ENCODE peak calls at places on chromosomes 4 and X, in nine cellular contexts. Z, C, E, I, A, X, F, N and O are unnamed samples.
A peak's percentile ranks its signal among the peaks of the same experiment; 100 is the strongest.

GRCh38 chr4:155433636-155434360 is 57.0 kb upstream of the MAP9 start:
- DNase-seq in Z (peak; percentile 53), C (peak; percentile 15), E (no peak), I (no peak), A (no peak), X (no peak), F (no peak), N (no peak), O (no peak)

GRCh38 chrX:45353462-45353861 is 152.8 kb upstream of the DIPK2B start:
- DNase-seq in Z (peak; percentile 36), C (no peak), E (no peak), I (no peak), A (no peak), X (no peak), F (no peak), N (no peak), O (no peak)

GRCh38 chr4:24805036-24805435 is 9.7 kb downstream of the SOD3 start:
- DNase-seq in Z (no peak), C (no peak), E (no peak), I (peak; percentile 31), A (no peak), X (no peak), F (no peak), N (no peak), O (no peak)

GRCh38 chrX:132023896-132024386 is 839 bp downstream of the STK26 start:
- DNase-seq in Z (no peak), C (peak; percentile 0), E (no peak), I (no peak), A (peak; percentile 1), X (peak; percentile 31), F (peak; percentile 29), N (no peak), O (peak; percentile 43)

GRCh38 chr4:189032939-189033338 is 893.7 kb downstream of the TRIML1 start:
- DNase-seq in Z (no peak), C (no peak), E (no peak), I (no peak), A (no peak), X (no peak), F (no peak), N (no peak), O (no peak)

GRCh38 chr4:75512336-75513211 is 1.6 kb downstream of the RCHY1 start:
- DNase-seq in Z (peak; percentile 63), C (peak; percentile 5), E (peak; percentile 35), I (no peak), A (no peak), X (no peak), F (no peak), N (no peak), O (no peak)

GRCh38 chrX:136192839-136193414 is 45.6 kb downstream of the FHL1 start:
- DNase-seq in Z (peak; percentile 82), C (peak; percentile 22), E (no peak), I (no peak), A (no peak), X (no peak), F (no peak), N (no peak), O (no peak)

GRCh38 chr4:171588146-171588545 is 225.1 kb upstream of the GALNTL6 start:
- DNase-seq in Z (no peak), C (no peak), E (no peak), I (no peak), A (no peak), X (no peak), F (no peak), N (no peak), O (no peak)

GRCh38 chrX:15451913-15452312 is 41.2 kb downstream of the PIR start:
- DNase-seq in Z (peak; percentile 27), C (no peak), E (no peak), I (no peak), A (no peak), X (no peak), F (no peak), N (no peak), O (no peak)

GRCh38 chr4:120733054-120733453 is 189.5 kb downstream of the PRDM5 start:
- DNase-seq in Z (no peak), C (no peak), E (no peak), I (no peak), A (no peak), X (no peak), F (no peak), N (no peak), O (no peak)

GRCh38 chr4:159515314-159516025 is 412.6 kb downstream of the RAPGEF2 start:
- DNase-seq in Z (no peak), C (no peak), E (no peak), I (no peak), A (no peak), X (no peak), F (no peak), N (no peak), O (no peak)

GRCh38 chr4:145299380-145300076 is 119.1 kb upstream of the OTUD4 start:
- DNase-seq in Z (peak; percentile 91), C (peak; percentile 71), E (peak; percentile 20), I (no peak), A (peak; percentile 29), X (no peak), F (no peak), N (no peak), O (peak; percentile 6)

GRCh38 chrX:71671043-71671829 is 3.9 kb downstream of the LOC101059915 start:
- DNase-seq in Z (no peak), C (no peak), E (no peak), I (no peak), A (no peak), X (no peak), F (no peak), N (no peak), O (no peak)

GRCh38 chr4:148435654-148436406 is 6.4 kb downstream of the NR3C2 start:
- DNase-seq in Z (no peak), C (no peak), E (no peak), I (no peak), A (no peak), X (no peak), F (no peak), N (no peak), O (no peak)

GRCh38 chr4:6916587-6917444 is 7.2 kb downstream of the TBC1D14 start:
- DNase-seq in Z (peak; percentile 13), C (no peak), E (no peak), I (no peak), A (peak; percentile 37), X (peak; percentile 7), F (peak; percentile 57), N (no peak), O (no peak)

GRCh38 chrX:41481264-41482109 is 34.3 kb downstream of the NYX start:
- DNase-seq in Z (no peak), C (peak; percentile 26), E (no peak), I (no peak), A (no peak), X (peak; percentile 31), F (no peak), N (no peak), O (no peak)

GRCh38 chr4:48813984-48814383 is 16.9 kb upstream of the OCIAD1 start:
- DNase-seq in Z (no peak), C (no peak), E (no peak), I (no peak), A (no peak), X (no peak), F (no peak), N (no peak), O (no peak)

GRCh38 chr4:55173580-55173979 is 48.2 kb upstream of the KDR start:
- DNase-seq in Z (peak; percentile 65), C (peak; percentile 40), E (no peak), I (no peak), A (no peak), X (no peak), F (no peak), N (no peak), O (no peak)

GRCh38 chrX:10030570-10030969 is 63.4 kb downstream of the CLDN34 start:
- DNase-seq in Z (peak; percentile 48), C (no peak), E (no peak), I (no peak), A (no peak), X (no peak), F (no peak), N (no peak), O (no peak)

GRCh38 chrX:135094726-135095125 is 25.6 kb downstream of the ETDB start:
- DNase-seq in Z (no peak), C (no peak), E (no peak), I (no peak), A (no peak), X (no peak), F (no peak), N (no peak), O (no peak)

GRCh38 chr4:28490669-28491068 is 1630.0 kb downstream of the STIM2 start:
- DNase-seq in Z (peak; percentile 16), C (no peak), E (no peak), I (no peak), A (no peak), X (no peak), F (no peak), N (no peak), O (no peak)

GRCh38 chr4:85825937-85826678 is 351.2 kb downstream of the ARHGAP24 start:
- DNase-seq in Z (peak; percentile 83), C (peak; percentile 52), E (peak; percentile 42), I (peak; percentile 35), A (peak; percentile 25), X (peak; percentile 34), F (no peak), N (peak; percentile 62), O (no peak)

GRCh38 chr4:68304731-68305130 is 45.2 kb downstream of the YTHDC1 start:
- DNase-seq in Z (no peak), C (no peak), E (no peak), I (no peak), A (no peak), X (no peak), F (no peak), N (no peak), O (no peak)

GRCh38 chr4:815464-816146 is 10.3 kb downstream of the CPLX1 start:
- DNase-seq in Z (no peak), C (no peak), E (no peak), I (no peak), A (no peak), X (no peak), F (no peak), N (peak; percentile 11), O (no peak)

GRCh38 chr4:3816256-3816825 is 50.2 kb downstream of the ADRA2C start:
- DNase-seq in Z (no peak), C (no peak), E (no peak), I (no peak), A (no peak), X (no peak), F (no peak), N (no peak), O (no peak)

GRCh38 chr4:139633661-139634060 is 32.0 kb upstream of the MGST2 start:
- DNase-seq in Z (peak; percentile 19), C (peak; percentile 44), E (peak; percentile 54), I (peak; percentile 64), A (peak; percentile 18), X (peak; percentile 48), F (no peak), N (peak; percentile 43), O (no peak)

GRCh38 chr4:57710053-57710452 is 599.9 kb upstream of the IGFBP7 start:
- DNase-seq in Z (no peak), C (no peak), E (no peak), I (no peak), A (no peak), X (no peak), F (no peak), N (no peak), O (no peak)

GRCh38 chr4:143625632-143626031 is 74.8 kb downstream of the FREM3 start:
- DNase-seq in Z (no peak), C (no peak), E (no peak), I (no peak), A (no peak), X (no peak), F (no peak), N (no peak), O (no peak)